ENCODE peak calls at places on chromosomes 11 and 22, in six cellular contexts. Z, Y, V, T, H and U are unnamed samples.
A peak's percentile ranks its signal among the peaks of the same experiment; 100 is the strongest.

GRCh38 chr11:65452806-65453490 is 30.4 kb downstream of the NEAT1 start:
- DNase-seq in H (no peak), T (no peak), V (no peak), Y (peak; percentile 43), Z (peak; percentile 84), U (no peak)

GRCh38 chr11:75219869-75220268 is 20.7 kb upstream of the TPBGL start:
- DNase-seq in Y (peak; percentile 15), V (no peak), H (no peak), Z (no peak), T (no peak), U (no peak)

GRCh38 chr11:79192836-79193235 is 248.0 kb downstream of the TENM4 start:
- DNase-seq in Z (no peak), H (no peak), T (no peak), Y (no peak), V (no peak), U (no peak)

GRCh38 chr11:116984589-116984988 is 113.6 kb downstream of the SIK3 start:
- DNase-seq in Z (no peak), Y (no peak), V (no peak), H (no peak), T (no peak), U (no peak)

GRCh38 chr11:65113839-65114238 is 2.2 kb downstream of the TM7SF2 start:
- DNase-seq in T (no peak), V (no peak), Y (no peak), Z (no peak), H (no peak), U (peak; percentile 45)

GRCh38 chr11:121590772-121591404 is 138.1 kb upstream of the SORL1-AS1 start:
- DNase-seq in Y (no peak), T (no peak), Z (peak; percentile 17), V (no peak), H (no peak), U (no peak)

GRCh38 chr11:26201411-26201810 is 130.5 kb upstream of the ANO3 start:
- DNase-seq in Y (no peak), Z (no peak), V (no peak), T (no peak), H (no peak), U (no peak)

GRCh38 chr11:6992026-6992425 is 28.1 kb downstream of the ZNF214 start:
- DNase-seq in Y (no peak), H (no peak), T (no peak), V (no peak), Z (no peak), U (no peak)

GRCh38 chr11:441418-442274 is at the start of gene ANO9:
- DNase-seq in Z (peak; percentile 68), H (peak; percentile 50), Y (no peak), V (peak; percentile 52), T (no peak), U (peak; percentile 74)

GRCh38 chr11:64341851-64342791 is 2.1 kb downstream of the CCDC88B start:
- DNase-seq in Y (peak; percentile 96), T (no peak), Z (peak; percentile 56), H (peak; percentile 84), V (peak; percentile 78), U (peak; percentile 98)

GRCh38 chr11:76048763-76049162 is 157.5 kb downstream of the WNT11 start:
- DNase-seq in V (no peak), Z (no peak), T (no peak), H (no peak), Y (no peak), U (no peak)

GRCh38 chr22:28907311-28908008 is 24.1 kb downstream of the ZNRF3 start:
- DNase-seq in Z (no peak), T (no peak), Y (no peak), V (no peak), H (no peak), U (no peak)

GRCh38 chr11:1262172-1263006 is 39.5 kb downstream of the MUC5B start:
- DNase-seq in Z (peak; percentile 94), V (peak; percentile 73), H (peak; percentile 85), Y (peak; percentile 94), T (peak; percentile 68), U (peak; percentile 86)

GRCh38 chr11:13427440-13427839 is 35.6 kb downstream of the BTBD10 start:
- DNase-seq in V (no peak), H (no peak), Y (no peak), T (no peak), Z (no peak), U (no peak)

GRCh38 chr22:19105456-19105855 is 16.8 kb downstream of the DGCR2 start:
- DNase-seq in V (no peak), Y (no peak), Z (no peak), T (no peak), H (no peak), U (no peak)

GRCh38 chr22:17917490-17917983 is 106.8 kb downstream of the MICAL3 start:
- DNase-seq in T (no peak), Z (no peak), H (no peak), V (no peak), Y (no peak), U (no peak)

GRCh38 chr11:36594316-36594989 is at the start of gene IFTAP:
- DNase-seq in V (no peak), H (peak; percentile 12), Z (peak; percentile 75), T (no peak), Y (peak; percentile 76), U (peak; percentile 62)

GRCh38 chr11:128610765-128611617 is 23.6 kb upstream of the ETS1 start:
- DNase-seq in H (peak; percentile 63), Y (no peak), T (peak; percentile 40), V (peak; percentile 55), Z (no peak), U (no peak)

GRCh38 chr11:44032304-44033085 is 15.3 kb upstream of the ACCSL start:
- DNase-seq in Y (no peak), T (no peak), Z (no peak), H (no peak), V (no peak), U (no peak)